ENCODE peak calls at places on chromosomes 6 and 20, in six cellular contexts. B is mammary epithelial cell; U is COLO829; J is naive thymus-derived CD8-positive, alpha-beta T cell; D is stimulated activated CD4-positive, alpha-beta T cell treated with anti-CD3 and anti-CD28 coated beads, Interleukin-4, amount 100 ng/mL, for 24 hours; K is SK-MEL-5. G is an unnamed sample.

GRCh38 chr6:154428892-154429291 is 72.3 kb upstream of the IPCEF1 start:
- DNase-seq in B (no peak), U (no peak), J (no peak), D (no peak), K (no peak), G (no peak)

GRCh38 chr6:97669191-97669651 is 386.2 kb upstream of the MMS22L start:
- DNase-seq in B (no peak), U (no peak), J (no peak), D (no peak), K (no peak), G (no peak)

GRCh38 chr6:163525926-163526325 is 111.4 kb downstream of the QKI start:
- DNase-seq in B (no peak), U (no peak), J (no peak), D (no peak), K (no peak), G (no peak)

GRCh38 chr6:27280064-27280539 is 32.0 kb downstream of the POM121L2 start:
- DNase-seq in B (peak), U (peak), J (no peak), D (peak), K (peak), G (peak)

GRCh38 chr20:21391495-21392298 is 5.6 kb downstream of the NKX2-4 start:
- DNase-seq in B (no peak), U (no peak), J (no peak), D (no peak), K (no peak), G (no peak)

GRCh38 chr6:34792605-34793500 is 970 bp downstream of the BLTP3A start:
- DNase-seq in B (peak), U (peak), J (peak), D (peak), K (peak), G (peak)

GRCh38 chr6:74479960-74480359 is 725.9 kb downstream of the COL12A1 start:
- DNase-seq in B (no peak), U (no peak), J (no peak), D (no peak), K (no peak), G (no peak)

GRCh38 chr6:101290346-101290745 is 103.2 kb upstream of the GRIK2 start:
- DNase-seq in B (no peak), U (no peak), J (no peak), D (no peak), K (no peak), G (no peak)

GRCh38 chr6:105562027-105562426 is 159.1 kb upstream of the PREP start:
- DNase-seq in B (no peak), U (no peak), J (no peak), D (no peak), K (no peak), G (no peak)

GRCh38 chr6:91167846-91168245 is 581.0 kb upstream of the MAP3K7 start:
- DNase-seq in B (no peak), U (no peak), J (no peak), D (no peak), K (peak), G (peak)

GRCh38 chr6:35558571-35558970 is 45.9 kb upstream of the TULP1 start:
- DNase-seq in B (no peak), U (no peak), J (no peak), D (no peak), K (no peak), G (no peak)

GRCh38 chr6:13550656-13551055 is 23.7 kb upstream of the SIRT5 start:
- DNase-seq in B (no peak), U (no peak), J (no peak), D (no peak), K (no peak), G (no peak)

GRCh38 chr20:3871549-3872265 is 17.5 kb upstream of the PANK2 start:
- DNase-seq in B (peak), U (no peak), J (no peak), D (no peak), K (no peak), G (peak)

GRCh38 chr20:1809611-1810510 is 85.3 kb upstream of the SIRPA start:
- DNase-seq in B (peak), U (no peak), J (no peak), D (no peak), K (no peak), G (no peak)

GRCh38 chr6:5937936-5938706 is 68.6 kb downstream of the NRN1 start:
- DNase-seq in B (no peak), U (no peak), J (no peak), D (no peak), K (peak), G (no peak)

GRCh38 chr20:36128463-36129176 is 25.9 kb upstream of the EPB41L1 start:
- DNase-seq in B (peak), U (no peak), J (no peak), D (no peak), K (no peak), G (peak)

GRCh38 chr6:10613693-10614092 is 80.7 kb downstream of the C6orf52 start:
- DNase-seq in B (no peak), U (no peak), J (no peak), D (no peak), K (no peak), G (no peak)

GRCh38 chr6:52598123-52598823 is 21.4 kb upstream of the TRAM2 start:
- DNase-seq in B (no peak), U (peak), J (peak), D (peak), K (peak), G (peak)

GRCh38 chr6:53441035-53441493 is 92.3 kb upstream of the ELOVL5 start:
- DNase-seq in B (no peak), U (no peak), J (no peak), D (no peak), K (no peak), G (no peak)

GRCh38 chr6:37175332-37176267 is 5.6 kb downstream of the PIM1 start:
- DNase-seq in B (no peak), U (no peak), J (no peak), D (no peak), K (no peak), G (no peak)

GRCh38 chr6:146543211-146543939 is at the start of gene RAB32:
- DNase-seq in B (peak), U (peak), J (peak), D (no peak), K (peak), G (peak)

GRCh38 chr20:23326774-23327173 is 23.8 kb upstream of the NXT1 start:
- DNase-seq in B (no peak), U (no peak), J (no peak), D (no peak), K (no peak), G (no peak)

GRCh38 chr6:72984981-72985665 is 240.2 kb downstream of the KHDC1L start:
- DNase-seq in B (no peak), U (no peak), J (no peak), D (no peak), K (no peak), G (no peak)

GRCh38 chr6:105981002-105981887 is 104.9 kb upstream of the PRDM1 start:
- DNase-seq in B (no peak), U (no peak), J (peak), D (peak), K (no peak), G (no peak)

GRCh38 chr6:157159339-157159738 is 164.0 kb downstream of the TMEM242 start:
- DNase-seq in B (no peak), U (no peak), J (no peak), D (no peak), K (no peak), G (no peak)

GRCh38 chr6:123519191-123519510 is 117.6 kb downstream of the TRDN start:
- DNase-seq in B (no peak), U (no peak), J (no peak), D (no peak), K (no peak), G (no peak)

GRCh38 chr20:38173237-38174156 is 8.4 kb upstream of the TGM2 start:
- DNase-seq in B (peak), U (peak), J (no peak), D (no peak), K (peak), G (peak)

GRCh38 chr20:18176318-18176785 is 38.7 kb downstream of the KAT14 start:
- DNase-seq in B (no peak), U (no peak), J (no peak), D (no peak), K (no peak), G (no peak)

GRCh38 chr6:4377635-4378034 is 242.3 kb upstream of the ECI2 start:
- DNase-seq in B (no peak), U (no peak), J (no peak), D (no peak), K (peak), G (no peak)

GRCh38 chr20:4815618-4816017 is 93.9 kb downstream of the PRND start:
- DNase-seq in B (no peak), U (no peak), J (no peak), D (no peak), K (no peak), G (no peak)

GRCh38 chr20:34954905-34955231 is 738 bp downstream of the GSS start:
- DNase-seq in B (no peak), U (peak), J (no peak), D (peak), K (peak), G (peak)

GRCh38 chr20:51029963-51030930 is 7.3 kb upstream of the KCNG1 start:
- DNase-seq in B (no peak), U (no peak), J (no peak), D (no peak), K (no peak), G (no peak)

GRCh38 chr20:58433759-58434158 is 44.7 kb downstream of the VAPB start:
- DNase-seq in B (peak), U (peak), J (no peak), D (no peak), K (no peak), G (peak)

GRCh38 chr6:30013296-30013922 is 47.7 kb upstream of the POLR1H start:
- DNase-seq in B (no peak), U (no peak), J (no peak), D (no peak), K (peak), G (peak)

GRCh38 chr6:64630901-64631300 is 995.3 kb downstream of the PHF3 start:
- DNase-seq in B (no peak), U (no peak), J (no peak), D (no peak), K (no peak), G (no peak)

GRCh38 chr6:5515200-5515599 is 253.9 kb downstream of the FARS2 start:
- DNase-seq in B (no peak), U (no peak), J (no peak), D (no peak), K (no peak), G (no peak)

GRCh38 chr20:40326794-40327193 is 362.2 kb downstream of the MAFB start:
- DNase-seq in B (no peak), U (no peak), J (no peak), D (no peak), K (no peak), G (peak)

GRCh38 chr20:37567331-37567665 is 39.6 kb upstream of the BLCAP start:
- DNase-seq in B (no peak), U (no peak), J (no peak), D (no peak), K (no peak), G (no peak)